ENCODE peak calls at places on chromosomes 11 and 22, in seven cellular contexts. U, B, C, X, I, A and S are unnamed samples.

GRCh38 chr11:117876341-117877119 is at the start of gene FXYD6:
- DNase-seq in U (peak; percentile 92), B (peak; percentile 83), C (no peak), X (no peak), I (peak; percentile 17), A (peak; percentile 95), S (no peak)

GRCh38 chr22:27827586-27828213 is 26.1 kb upstream of the MN1 start:
- DNase-seq in U (no peak), B (no peak), C (no peak), X (no peak), I (no peak), A (no peak), S (no peak)

GRCh38 chr11:5380740-5381342 is 2.8 kb upstream of the OR51M1 start:
- DNase-seq in U (peak; percentile 83), B (peak; percentile 89), C (peak; percentile 60), X (peak; percentile 65), I (peak; percentile 77), A (peak; percentile 40), S (no peak)

GRCh38 chr11:69674267-69674885 is 777 bp downstream of the LTO1 start:
- DNase-seq in U (peak; percentile 41), B (peak; percentile 17), C (no peak), X (peak; percentile 80), I (peak; percentile 98), A (no peak), S (no peak)

GRCh38 chr22:19290400-19291217 is 910 bp downstream of the CLTCL1 start:
- DNase-seq in U (no peak), B (peak; percentile 33), C (no peak), X (no peak), I (peak; percentile 51), A (no peak), S (no peak)

GRCh38 chr11:76781046-76781801 is 1.9 kb upstream of the TSKU start:
- DNase-seq in U (no peak), B (no peak), C (no peak), X (no peak), I (no peak), A (no peak), S (no peak)

GRCh38 chr11:22798890-22799289 is 30.7 kb downstream of the SVIP start:
- DNase-seq in U (no peak), B (no peak), C (no peak), X (no peak), I (no peak), A (no peak), S (no peak)

GRCh38 chr11:125268611-125269010 is 104.1 kb downstream of the PKNOX2 start:
- DNase-seq in U (no peak), B (no peak), C (no peak), X (no peak), I (no peak), A (no peak), S (no peak)

GRCh38 chr11:78730267-78730824 is 155.7 kb upstream of the NARS2 start:
- DNase-seq in U (no peak), B (no peak), C (no peak), X (no peak), I (no peak), A (peak; percentile 36), S (no peak)

GRCh38 chr11:35045219-35045819 is 93.7 kb upstream of the CD44 start:
- DNase-seq in U (no peak), B (no peak), C (no peak), X (no peak), I (no peak), A (no peak), S (no peak)

GRCh38 chr11:44178381-44178780 is 82.9 kb downstream of the EXT2 start:
- DNase-seq in U (peak; percentile 12), B (peak; percentile 61), C (no peak), X (no peak), I (peak; percentile 22), A (no peak), S (no peak)

GRCh38 chr22:46541536-46541935 is 4.1 kb upstream of the CELSR1 start:
- DNase-seq in U (no peak), B (no peak), C (no peak), X (no peak), I (no peak), A (no peak), S (no peak)

GRCh38 chr22:43151251-43152000 is at the start of gene TSPO:
- DNase-seq in U (peak; percentile 54), B (peak; percentile 57), C (peak; percentile 21), X (peak; percentile 39), I (peak; percentile 82), A (peak; percentile 89), S (peak; percentile 60)

GRCh38 chr11:107648247-107648646 is 57.3 kb downstream of the ELMOD1 start:
- DNase-seq in U (peak; percentile 77), B (peak; percentile 78), C (no peak), X (no peak), I (no peak), A (no peak), S (no peak)

GRCh38 chr22:29380032-29380781 is 8.2 kb downstream of the AP1B1 start:
- DNase-seq in U (no peak), B (no peak), C (no peak), X (peak; percentile 88), I (peak; percentile 58), A (no peak), S (no peak)

GRCh38 chr11:67463680-67464410 is 5.2 kb downstream of the TMEM134 start:
- DNase-seq in U (no peak), B (no peak), C (no peak), X (peak; percentile 95), I (peak; percentile 49), A (peak; percentile 51), S (peak; percentile 88)

GRCh38 chr22:19998991-19999820 is 17.4 kb downstream of the ARVCF start:
- DNase-seq in U (no peak), B (no peak), C (no peak), X (no peak), I (no peak), A (peak; percentile 72), S (no peak)

GRCh38 chr11:68040121-68040956 is 1.5 kb downstream of the TCIRG1 start:
- DNase-seq in U (peak; percentile 45), B (peak; percentile 75), C (peak; percentile 85), X (peak; percentile 73), I (peak; percentile 81), A (peak; percentile 86), S (peak; percentile 70)

GRCh38 chr11:34278175-34278574 is 79.6 kb downstream of the ABTB2 start:
- DNase-seq in U (no peak), B (no peak), C (no peak), X (no peak), I (no peak), A (no peak), S (no peak)

GRCh38 chr22:19514831-19515565 is 9.2 kb downstream of the CLDN5 start:
- DNase-seq in U (no peak), B (no peak), C (no peak), X (no peak), I (peak; percentile 36), A (no peak), S (no peak)

GRCh38 chr11:554824-555499 is 5.6 kb downstream of the LMNTD2 start:
- DNase-seq in U (peak; percentile 95), B (peak; percentile 96), C (peak; percentile 86), X (peak; percentile 81), I (peak; percentile 63), A (peak; percentile 92), S (peak; percentile 54)

GRCh38 chr22:46171940-46172339 is 21.6 kb downstream of the PPARA start:
- DNase-seq in U (no peak), B (no peak), C (no peak), X (peak; percentile 86), I (peak; percentile 91), A (no peak), S (peak; percentile 73)

GRCh38 chr11:111363985-111364384 is 15.1 kb downstream of the POU2AF1 start:
- DNase-seq in U (no peak), B (no peak), C (no peak), X (no peak), I (no peak), A (no peak), S (no peak)
- H3K4me2 ChIP-seq in U (no peak overlapping the region), B (no peak overlapping the region), C (no peak overlapping the region), X (no peak overlapping the region), I (no peak overlapping the region), A (no peak overlapping the region), S (no peak overlapping the region)

GRCh38 chr11:126348806-126349582 is 6.5 kb upstream of the ST3GAL4 start:
- DNase-seq in U (no peak), B (no peak), C (no peak), X (no peak), I (peak; percentile 81), A (no peak), S (no peak)

GRCh38 chr11:126352934-126353801 is 2.3 kb upstream of the ST3GAL4 start:
- DNase-seq in U (no peak), B (peak; percentile 57), C (peak; percentile 42), X (peak; percentile 88), I (peak; percentile 90), A (no peak), S (peak; percentile 82)

GRCh38 chr11:126352163-126352562 is 3.3 kb upstream of the ST3GAL4 start:
- DNase-seq in U (no peak), B (no peak), C (no peak), X (no peak), I (no peak), A (no peak), S (no peak)

GRCh38 chr11:126347751-126348628 is 7.5 kb upstream of the ST3GAL4 start:
- DNase-seq in U (no peak), B (no peak), C (no peak), X (no peak), I (no peak), A (no peak), S (no peak)

GRCh38 chr11:126350811-126351210 is 4.7 kb upstream of the ST3GAL4 start:
- DNase-seq in U (no peak), B (no peak), C (no peak), X (no peak), I (no peak), A (no peak), S (no peak)
- H3F3A ChIP-seq in U (no peaks in the 10 kb centered on the region), B (peaks cover 5% of the 10 kb centered on the region), C (no peaks in the 10 kb centered on the region), X (no peaks in the 10 kb centered on the region), I (peaks cover 35% of the 10 kb centered on the region), A (peaks cover 9% of the 10 kb centered on the region), S (peaks cover 67% of the 10 kb centered on the region)

DNA sequence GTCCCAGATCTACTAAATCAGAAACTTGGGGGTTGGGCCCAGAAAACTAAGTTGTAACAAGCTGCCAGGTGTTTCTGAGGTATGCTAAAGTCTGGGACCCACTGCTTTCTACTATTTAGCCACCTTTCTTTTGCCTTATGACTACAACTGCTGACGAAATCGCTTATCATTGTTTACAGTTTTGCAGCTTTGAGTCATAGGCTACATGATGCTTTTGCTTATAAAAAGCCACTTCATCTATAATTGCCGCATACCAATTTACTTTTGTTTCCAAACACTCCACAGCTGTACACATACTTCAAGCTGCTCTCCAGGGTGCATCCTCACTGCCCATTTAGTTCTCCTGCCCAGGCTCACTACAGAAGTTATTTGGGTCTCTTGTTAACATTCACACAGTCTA is 144.7 kb downstream of the ENTHD1 start:
- DNase-seq in U (no peak), B (no peak), C (no peak), X (peak; percentile 48), I (peak; percentile 57), A (no peak), S (no peak)
- H3K4me2 ChIP-seq in U (no peak overlapping the region), B (no peak overlapping the region), C (no peak overlapping the region), X (no peak overlapping the region), I (no peak overlapping the region), A (no peak overlapping the region), S (peak overlapping the region; percentile 29)

DNA sequence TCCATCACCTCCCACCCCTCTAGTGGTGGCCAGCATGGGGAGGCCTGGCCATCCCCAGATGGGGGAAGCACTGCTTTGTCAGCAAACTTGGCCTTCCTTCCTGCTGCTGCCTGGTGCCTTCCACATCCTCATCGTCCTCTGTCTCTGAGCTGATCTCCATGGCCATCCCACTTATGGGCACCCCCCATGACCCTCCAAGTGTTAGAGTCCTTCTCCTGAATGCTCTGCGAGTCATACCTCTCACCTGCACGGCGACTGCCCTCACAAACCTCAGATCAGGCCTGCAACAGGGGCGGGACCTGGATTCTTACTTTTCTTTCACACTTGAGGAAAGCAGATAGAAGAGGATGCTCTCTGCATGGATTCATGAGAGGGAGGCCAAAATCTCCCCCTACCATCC is 24.0 kb downstream of the POU2AF1 start:
- DNase-seq in U (no peak), B (no peak), C (no peak), X (no peak), I (no peak), A (no peak), S (no peak)
- H3F3A ChIP-seq in U (no peaks in the 10 kb centered on the region), B (no peaks in the 10 kb centered on the region), C (peaks cover 33% of the 10 kb centered on the region), X (no peaks in the 10 kb centered on the region), I (no peaks in the 10 kb centered on the region), A (no peaks in the 10 kb centered on the region), S (peaks cover 4% of the 10 kb centered on the region)